ENCODE peak calls at places on chromosomes 5 and 9, in five cellular contexts. Q, B, X, F and V are unnamed samples.

GRCh38 chr9:135479469-135480052 is at the start of gene PPP1R26:
- DNase-seq in Q (no peak), B (no peak), X (no peak), F (no peak), V (peak)

GRCh38 chr5:115736004-115736689 is 80.3 kb downstream of the CDO1 start:
- DNase-seq in Q (no peak), B (no peak), X (no peak), F (no peak), V (no peak)

GRCh38 chr5:87321605-87322004 is 53.9 kb downstream of the RASA1 start:
- DNase-seq in Q (no peak), B (no peak), X (no peak), F (no peak), V (no peak)

GRCh38 chr9:133994359-133995011 is 2.4 kb upstream of the VAV2 start:
- DNase-seq in Q (peak), B (peak), X (peak), F (peak), V (peak)

GRCh38 chr9:111481885-111482636 is 2.1 kb downstream of the ECPAS start:
- DNase-seq in Q (no peak), B (peak), X (no peak), F (no peak), V (no peak)

GRCh38 chr5:170092702-170093101 is 13.0 kb upstream of the FOXI1 start:
- DNase-seq in Q (no peak), B (no peak), X (no peak), F (no peak), V (no peak)

GRCh38 chr5:102778478-102778877 is 23.4 kb downstream of the PAM start:
- DNase-seq in Q (no peak), B (peak), X (no peak), F (no peak), V (no peak)

GRCh38 chr5:115033861-115034260 is 135.8 kb downstream of the TRIM36 start:
- DNase-seq in Q (no peak), B (no peak), X (peak), F (no peak), V (peak)

GRCh38 chr5:28850320-28850921 is 1812.0 kb upstream of the CDH9 start:
- DNase-seq in Q (no peak), B (no peak), X (no peak), F (no peak), V (no peak)

GRCh38 chr5:146055432-146055831 is 49.9 kb downstream of the PLAC8L1 start:
- DNase-seq in Q (no peak), B (no peak), X (no peak), F (no peak), V (no peak)

GRCh38 chr5:143051244-143052058 is 281.3 kb downstream of the ARHGAP26 start:
- DNase-seq in Q (no peak), B (peak), X (peak), F (no peak), V (peak)

GRCh38 chr9:131407717-131408195 is 13.9 kb downstream of the PRRC2B start:
- DNase-seq in Q (no peak), B (no peak), X (no peak), F (no peak), V (no peak)

GRCh38 chr5:37606632-37607248 is 227.6 kb downstream of the WDR70 start:
- DNase-seq in Q (no peak), B (no peak), X (no peak), F (no peak), V (no peak)

GRCh38 chr5:1481266-1481998 is 36.2 kb upstream of the SLC6A3 start:
- DNase-seq in Q (no peak), B (no peak), X (no peak), F (no peak), V (no peak)

GRCh38 chr5:56479701-56480304 is 246.7 kb upstream of the ANKRD55 start:
- DNase-seq in Q (no peak), B (no peak), X (peak), F (no peak), V (no peak)

GRCh38 chr5:1781726-1782384 is 17.8 kb downstream of the MRPL36 start:
- DNase-seq in Q (no peak), B (no peak), X (no peak), F (no peak), V (no peak)

GRCh38 chr9:133990366-133991210 is 1.5 kb downstream of the VAV2 start:
- DNase-seq in Q (no peak), B (peak), X (no peak), F (peak), V (peak)

GRCh38 chr5:43661102-43661501 is 58.1 kb downstream of the NNT start:
- DNase-seq in Q (no peak), B (no peak), X (peak), F (peak), V (peak)

GRCh38 chr9:79129865-79130480 is 441.8 kb upstream of the TLE4 start:
- DNase-seq in Q (no peak), B (peak), X (peak), F (peak), V (peak)

GRCh38 chr5:174303437-174304045 is 258.0 kb downstream of the NSG2 start:
- DNase-seq in Q (no peak), B (no peak), X (peak), F (no peak), V (no peak)

GRCh38 chr9:114238919-114239879 is 83.7 kb upstream of the ORM1 start:
- DNase-seq in Q (no peak), B (peak), X (no peak), F (no peak), V (no peak)

GRCh38 chr9:111957856-111958631 is 61.4 kb downstream of the UGCG start:
- DNase-seq in Q (no peak), B (peak), X (peak), F (no peak), V (peak)

GRCh38 chr9:76887951-76888350 is 18.0 kb downstream of the PRUNE2 start:
- DNase-seq in Q (no peak), B (no peak), X (no peak), F (no peak), V (no peak)

GRCh38 chr5:32613050-32613672 is 27.8 kb downstream of the SUB1 start:
- DNase-seq in Q (peak), B (peak), X (peak), F (peak), V (peak)

GRCh38 chr5:172672696-172673095 is 31.6 kb downstream of the NEURL1B start:
- DNase-seq in Q (no peak), B (no peak), X (no peak), F (no peak), V (no peak)

GRCh38 chr5:74389531-74390305 is 250.8 kb downstream of the ENC1 start:
- DNase-seq in Q (no peak), B (no peak), X (no peak), F (no peak), V (no peak)

GRCh38 chr9:15642369-15642962 is 89.6 kb downstream of the CCDC171 start:
- DNase-seq in Q (no peak), B (no peak), X (peak), F (peak), V (no peak)

GRCh38 chr5:54522080-54522479 is 4.5 kb downstream of the SNX18 start:
- DNase-seq in Q (no peak), B (no peak), X (no peak), F (no peak), V (no peak)

GRCh38 chr9:122347348-122348287 is 23.2 kb upstream of the PTGS1 start:
- DNase-seq in Q (no peak), B (no peak), X (no peak), F (no peak), V (peak)

GRCh38 chr9:94859891-94860290 is 133.4 kb downstream of the AOPEP start:
- DNase-seq in Q (no peak), B (no peak), X (no peak), F (no peak), V (no peak)

GRCh38 chr5:85293139-85293785 is 908.6 kb upstream of the EDIL3 start:
- DNase-seq in Q (no peak), B (no peak), X (no peak), F (no peak), V (peak)

GRCh38 chr9:135088979-135089847 is 1.7 kb downstream of the OLFM1 start:
- DNase-seq in Q (no peak), B (no peak), X (no peak), F (no peak), V (no peak)

GRCh38 chr9:14306672-14307646 is 7.0 kb downstream of the NFIB start:
- DNase-seq in Q (no peak), B (no peak), X (no peak), F (no peak), V (no peak)

GRCh38 chr5:40976836-40977235 is 67.5 kb downstream of the C7 start:
- DNase-seq in Q (no peak), B (no peak), X (no peak), F (no peak), V (no peak)

GRCh38 chr5:64165160-64165499 is 513 bp upstream of the RNF180 start:
- DNase-seq in Q (no peak), B (no peak), X (no peak), F (no peak), V (no peak)

GRCh38 chr5:64163746-64164145 is 1.9 kb upstream of the RNF180 start:
- DNase-seq in Q (no peak), B (no peak), X (no peak), F (no peak), V (no peak)

GRCh38 chr5:64164166-64164565 is 1.5 kb upstream of the RNF180 start:
- DNase-seq in Q (no peak), B (no peak), X (no peak), F (no peak), V (no peak)

GRCh38 chr5:64161420-64161819 is 4.2 kb upstream of the RNF180 start:
- DNase-seq in Q (no peak), B (no peak), X (no peak), F (no peak), V (no peak)

DNA sequence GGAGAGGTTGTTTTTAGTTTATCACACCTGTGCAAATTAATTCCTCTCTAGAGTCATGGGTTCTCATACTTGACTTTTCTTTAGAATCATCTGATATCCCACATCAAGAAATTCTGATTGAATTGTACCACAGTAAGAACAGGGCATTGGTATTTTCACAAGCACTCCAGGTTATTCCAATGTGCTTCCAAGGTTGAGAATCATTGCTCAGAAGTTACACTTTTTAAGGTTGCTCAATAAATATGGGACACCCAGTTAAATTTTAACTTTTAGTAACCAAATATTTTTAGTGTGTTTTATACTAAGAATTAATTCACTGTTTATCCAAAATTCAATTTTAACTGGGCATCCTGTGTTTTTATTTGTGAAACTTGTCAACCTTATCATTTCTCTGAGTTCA is 2.5 kb upstream of the RNF180 start:
- DNase-seq in Q (no peak), B (no peak), X (no peak), F (no peak), V (no peak)
- TF ChIP-seq CTCF in Q (no peak), B (no peak), X (no peak), F (no peak), V (no peak)

DNA sequence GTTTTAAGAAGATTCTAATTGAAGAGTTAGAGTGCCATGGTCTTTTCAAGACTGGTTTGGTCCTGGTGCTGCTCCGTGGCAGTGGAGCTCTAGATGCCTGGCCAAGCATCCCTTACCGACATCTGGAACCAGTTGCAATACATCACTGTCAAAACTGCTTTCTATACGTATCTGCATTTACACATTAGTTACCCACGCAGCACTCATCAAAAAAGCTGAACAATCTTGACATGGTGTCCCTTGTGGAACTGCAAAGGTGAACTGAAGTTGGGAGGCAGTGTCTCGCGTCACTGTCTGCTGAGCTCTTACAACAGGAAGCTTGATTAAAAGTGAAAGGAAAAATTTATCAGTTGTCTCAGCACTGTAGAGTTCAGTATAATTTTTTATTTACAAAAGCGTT is 82.6 kb downstream of the PBX3 start:
- DNase-seq in Q (no peak), B (no peak), X (peak), F (no peak), V (no peak)
- TF ChIP-seq CTCF in Q (no peak), B (no peak), X (no peak), F (no peak), V (no peak)

GRCh38 chr9:136671646-136672430 is 9.1 kb downstream of the EGFL7 start:
- DNase-seq in Q (no peak), B (no peak), X (peak), F (no peak), V (peak)
- TF ChIP-seq CTCF in Q (peak), B (peak), X (peak), F (no peak), V (peak)

GRCh38 chr5:163385824-163386223 is 51.6 kb upstream of the CCNG1 start:
- DNase-seq in Q (no peak), B (no peak), X (no peak), F (no peak), V (no peak)
- TF ChIP-seq CTCF in Q (no peak), B (no peak), X (no peak), F (no peak), V (no peak)

DNA sequence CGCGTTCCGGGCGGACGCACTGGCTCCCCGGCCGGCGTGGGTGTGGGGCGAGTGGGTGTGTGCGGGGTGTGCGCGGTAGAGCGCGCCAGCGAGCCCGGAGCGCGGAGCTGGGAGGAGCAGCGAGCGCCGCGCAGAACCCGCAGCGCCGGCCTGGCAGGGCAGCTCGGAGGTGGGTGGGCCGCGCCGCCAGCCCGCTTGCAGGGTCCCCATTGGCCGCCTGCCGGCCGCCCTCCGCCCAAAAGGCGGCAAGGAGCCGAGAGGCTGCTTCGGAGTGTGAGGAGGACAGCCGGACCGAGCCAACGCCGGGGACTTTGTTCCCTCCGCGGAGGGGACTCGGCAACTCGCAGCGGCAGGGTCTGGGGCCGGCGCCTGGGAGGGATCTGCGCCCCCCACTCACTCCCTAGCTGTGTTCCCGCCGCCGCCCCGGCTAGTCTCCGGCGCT is at the start of gene DAPK1:
- DNase-seq in Q (peak), B (no peak), X (peak), F (peak), V (peak)
- TF ChIP-seq CTCF in Q (peak), B (no peak), X (peak), F (no peak), V (no peak)